ENCODE peak calls at places on chromosomes 16 and 17, in nine cellular contexts. J is HFF-Myc, F is tibial nerve, Z is HCT116, G is tibial artery, K is AG04449, I is fibroblast of pulmonary artery, S is lung, X is H7. N is an unnamed sample.
A peak's percentile ranks its signal among the peaks of the same experiment; 100 is the strongest.

GRCh38 chr16:56964243-56965148 is 2.7 kb downstream of the CETP start:
- DNase-seq in J (peak; percentile 39), F (peak; percentile 76), Z (peak; percentile 79), G (peak; percentile 90), K (peak; percentile 36), I (peak; percentile 85), S (peak; percentile 85), X (peak; percentile 95), N (peak; percentile 76)

GRCh38 chr17:61594294-61594825 is 3.3 kb upstream of the NACA2 start:
- DNase-seq in J (no peak), F (no peak), Z (no peak), G (no peak), K (no peak), I (no peak), S (no peak), X (no peak), N (no peak)

GRCh38 chr17:21194210-21194609 is 19.8 kb downstream of the TMEM11 start:
- DNase-seq in J (no peak), F (no peak), Z (no peak), G (no peak), K (no peak), I (no peak), S (no peak), X (no peak), N (no peak)

GRCh38 chr17:10614536-10615155 is 42.5 kb downstream of the MYH3 start:
- DNase-seq in J (no peak), F (no peak), Z (peak; percentile 42), G (no peak), K (no peak), I (peak; percentile 76), S (no peak), X (peak; percentile 81), N (no peak)

GRCh38 chr16:5604770-5605169 is 507.2 kb upstream of the EEF2KMT start:
- DNase-seq in J (no peak), F (no peak), Z (peak; percentile 8), G (no peak), K (no peak), I (no peak), S (no peak), X (peak; percentile 51), N (no peak)

GRCh38 chr16:85673529-85674417 is 15.0 kb downstream of the GINS2 start:
- DNase-seq in J (no peak), F (no peak), Z (no peak), G (no peak), K (no peak), I (peak; percentile 78), S (peak; percentile 68), X (peak; percentile 31), N (peak; percentile 57)

GRCh38 chr16:49602201-49603041 is 228.8 kb downstream of the C16orf78 start:
- DNase-seq in J (no peak), F (no peak), Z (no peak), G (peak; percentile 64), K (no peak), I (no peak), S (no peak), X (no peak), N (no peak)

GRCh38 chr16:17307501-17307900 is 163.3 kb downstream of the XYLT1 start:
- DNase-seq in J (no peak), F (no peak), Z (no peak), G (no peak), K (no peak), I (no peak), S (no peak), X (no peak), N (no peak)

GRCh38 chr17:3006801-3007200 is 56.6 kb downstream of the OR1D5 start:
- DNase-seq in J (no peak), F (no peak), Z (no peak), G (no peak), K (no peak), I (no peak), S (no peak), X (no peak), N (no peak)

GRCh38 chr16:82843606-82844271 is 217.0 kb downstream of the CDH13 start:
- DNase-seq in J (no peak), F (no peak), Z (no peak), G (no peak), K (no peak), I (no peak), S (no peak), X (no peak), N (no peak)

GRCh38 chr16:78310990-78311561 is 211.6 kb downstream of the WWOX start:
- DNase-seq in J (no peak), F (no peak), Z (no peak), G (no peak), K (no peak), I (no peak), S (no peak), X (peak; percentile 36), N (no peak)

GRCh38 chr16:15765880-15766279 is 90.9 kb downstream of the MYH11 start:
- DNase-seq in J (no peak), F (no peak), Z (peak; percentile 55), G (no peak), K (no peak), I (peak; percentile 48), S (no peak), X (peak; percentile 62), N (no peak)

GRCh38 chr16:73735018-73735417 is 561.6 kb upstream of the PSMD7 start:
- DNase-seq in J (peak; percentile 57), F (no peak), Z (no peak), G (no peak), K (no peak), I (peak; percentile 19), S (no peak), X (no peak), N (no peak)

DNA sequence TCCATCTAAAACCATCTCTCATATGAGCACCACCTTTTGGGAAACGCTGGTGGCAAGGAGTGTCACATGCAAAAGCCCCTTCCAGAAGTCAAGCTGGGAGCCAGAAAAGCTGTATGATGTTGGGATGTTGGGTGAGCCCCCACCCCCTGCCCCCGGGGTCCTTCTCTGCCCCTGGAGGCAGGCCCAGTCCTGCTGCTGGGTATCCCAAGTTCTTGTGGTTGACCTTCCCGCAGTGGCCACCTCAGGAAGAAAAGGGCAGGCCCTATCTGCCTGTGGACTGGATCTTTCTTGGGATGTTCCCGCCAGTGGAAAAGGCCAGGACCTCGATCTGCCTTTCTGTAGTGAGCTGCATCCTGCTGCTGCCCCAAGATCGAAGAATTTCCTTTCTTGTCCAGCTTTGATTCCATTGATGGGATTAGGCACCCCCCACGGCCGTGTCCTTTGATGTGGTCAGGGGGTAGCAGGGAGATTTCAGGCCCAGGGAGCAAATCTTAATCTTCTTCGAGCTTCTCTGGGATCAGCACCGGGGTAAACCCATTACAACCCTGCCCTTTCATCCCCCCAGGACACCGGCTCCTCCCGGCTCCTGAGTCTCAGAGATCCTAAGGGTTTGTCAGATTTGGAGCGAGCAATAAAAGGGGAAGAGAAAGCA is 165.6 kb downstream of the RAB11FIP4 start:
- DNase-seq in J (no peak), F (no peak), Z (no peak), G (no peak), K (no peak), I (no peak), S (no peak), X (peak; percentile 75), N (no peak)
- H3K4me3 ChIP-seq in J (no peak overlapping the region), F (no peak overlapping the region), Z (no peak overlapping the region), G (no peak overlapping the region), K (no peak overlapping the region), I (no peak overlapping the region), S (no peak overlapping the region), X (no peak overlapping the region), N (no peak overlapping the region)

GRCh38 chr16:67278773-67279295 is 498 bp upstream of the PLEKHG4 start:
- DNase-seq in J (no peak), F (no peak), Z (no peak), G (no peak), K (no peak), I (no peak), S (no peak), X (peak; percentile 84), N (no peak)

GRCh38 chr16:67279296-67280089 is at the start of gene PLEKHG4:
- DNase-seq in J (peak; percentile 15), F (peak; percentile 57), Z (peak; percentile 52), G (peak; percentile 76), K (no peak), I (peak; percentile 64), S (peak; percentile 76), X (peak; percentile 96), N (no peak)

GRCh38 chr16:67281536-67282446 is 2.5 kb downstream of the PLEKHG4 start:
- DNase-seq in J (no peak), F (no peak), Z (no peak), G (no peak), K (no peak), I (no peak), S (no peak), X (no peak), N (no peak)

GRCh38 chr16:67282447-67282805 is 3.1 kb downstream of the PLEKHG4 start:
- DNase-seq in J (no peak), F (no peak), Z (no peak), G (no peak), K (no peak), I (no peak), S (no peak), X (no peak), N (no peak)

DNA sequence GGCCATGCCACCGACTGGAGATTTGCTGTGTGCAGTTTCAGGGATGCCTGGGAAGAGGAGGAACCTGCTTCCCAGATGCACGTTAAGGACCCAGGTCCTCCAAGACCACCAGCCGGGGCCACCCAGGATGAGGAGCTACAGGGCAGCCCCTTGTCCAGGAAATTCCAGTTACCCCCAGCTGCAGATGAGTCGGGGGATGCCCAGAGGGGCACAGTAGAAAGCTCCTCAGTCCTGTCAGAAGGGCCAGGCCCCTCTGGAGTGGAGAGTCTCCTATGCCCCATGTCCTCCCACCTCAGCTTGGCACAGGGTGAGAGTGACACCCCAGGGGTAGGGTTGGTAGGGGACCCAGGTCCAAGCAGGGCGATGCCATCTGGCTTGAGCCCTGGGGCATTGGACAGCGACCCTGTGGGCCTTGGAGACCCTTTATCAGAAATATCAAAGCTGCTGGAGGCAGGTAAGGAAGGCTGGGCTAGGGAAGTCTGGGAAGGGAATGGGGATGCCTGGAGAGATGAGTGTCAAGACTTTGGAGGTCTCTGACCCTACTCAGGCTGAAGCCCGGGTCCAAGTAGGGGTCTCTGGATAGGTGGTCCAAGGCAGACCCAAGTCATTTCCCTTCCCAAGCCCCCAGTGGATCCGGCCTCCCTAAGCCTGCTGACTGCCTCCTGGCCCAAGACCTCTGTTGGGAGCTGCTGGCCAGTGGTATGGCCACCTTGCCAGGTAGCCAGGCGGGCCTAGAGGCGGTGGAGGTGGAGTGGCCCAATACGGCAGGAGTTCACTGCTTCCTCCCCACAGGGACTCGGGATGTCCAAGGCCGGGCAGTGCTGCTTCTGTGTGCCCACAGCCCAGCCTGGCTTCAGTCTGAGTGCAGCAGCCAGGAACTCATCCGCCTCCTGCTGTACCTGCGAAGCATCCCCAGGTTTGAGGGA is 1.0 kb downstream of the PLEKHG4 start:
- DNase-seq in J (no peak), F (no peak), Z (no peak), G (no peak), K (no peak), I (no peak), S (no peak), X (no peak), N (no peak)
- H3K4me3 ChIP-seq in J (peak overlapping the region; percentile 74), F (no peak overlapping the region), Z (peak overlapping the region; percentile 86), G (no peak overlapping the region), K (peak overlapping the region; percentile 71), I (no peak overlapping the region), S (no peak overlapping the region), X (no peak overlapping the region), N (peak overlapping the region; percentile 60)

GRCh38 chr16:65522412-65522811 is 400.5 kb upstream of the CDH11 start:
- DNase-seq in J (no peak), F (no peak), Z (no peak), G (no peak), K (no peak), I (no peak), S (no peak), X (no peak), N (no peak)
- H3K4me3 ChIP-seq in J (no peak overlapping the region), F (no peak overlapping the region), Z (no peak overlapping the region), G (no peak overlapping the region), K (no peak overlapping the region), I (no peak overlapping the region), S (no peak overlapping the region), X (no peak overlapping the region), N (no peak overlapping the region)

GRCh38 chr17:45645330-45645729 is 138.8 kb upstream of the CRHR1 start:
- DNase-seq in J (no peak), F (no peak), Z (no peak), G (no peak), K (no peak), I (no peak), S (no peak), X (no peak), N (no peak)
- H3K4me3 ChIP-seq in J (no peak overlapping the region), F (no peak overlapping the region), Z (no peak overlapping the region), G (no peak overlapping the region), K (no peak overlapping the region), I (no peak overlapping the region), S (no peak overlapping the region), X (no peak overlapping the region), N (no peak overlapping the region)